ENCODE peak calls at places on chromosomes 13 and 19, in eight cellular contexts. A is fibroblast of gingiva; N is Right ventricle myocardium superior; L is COR-L47; Q is Caki2; T is amniotic stem cell; I is central memory CD4-positive, alpha-beta T cell; E is NCI-H748 treated with DMSO at 0.1 percent for 48 hours. P is an unnamed sample.

GRCh38 chr13:44331912-44332840 is 41.4 kb upstream of the SERP2 start:
- DNase-seq in A (peak; percentile 86), N (peak; percentile 71), L (peak; percentile 92), Q (no peak), T (peak; percentile 10), I (no peak), E (peak; percentile 17), P (peak; percentile 60)

GRCh38 chr13:33352023-33352422 is 66.5 kb upstream of the STARD13 start:
- DNase-seq in A (no peak), N (no peak), L (peak; percentile 30), Q (no peak), T (no peak), I (no peak), E (peak; percentile 73), P (no peak)

GRCh38 chr19:10270180-10270615 is 722 bp upstream of the ICAM1 start:
- DNase-seq in A (no peak), N (peak; percentile 89), L (no peak), Q (no peak), T (no peak), I (peak; percentile 68), E (no peak), P (no peak)

GRCh38 chr13:75550159-75550567 is 572 bp downstream of the UCHL3 start:
- DNase-seq in A (peak; percentile 40), N (no peak), L (peak; percentile 37), Q (peak; percentile 45), T (peak; percentile 75), I (no peak), E (peak; percentile 39), P (peak; percentile 40)

GRCh38 chr13:107170270-107170931 is 602.5 kb upstream of the ARGLU1 start:
- DNase-seq in A (no peak), N (no peak), L (no peak), Q (peak; percentile 4), T (no peak), I (no peak), E (no peak), P (no peak)

GRCh38 chr13:41384749-41385503 is 72.4 kb upstream of the RGCC start:
- DNase-seq in A (no peak), N (no peak), L (no peak), Q (no peak), T (no peak), I (no peak), E (no peak), P (no peak)

GRCh38 chr19:47230122-47230920 is 678 bp downstream of the BBC3 start:
- DNase-seq in A (peak; percentile 30), N (peak; percentile 80), L (no peak), Q (peak; percentile 61), T (no peak), I (peak; percentile 79), E (peak; percentile 18), P (no peak)

GRCh38 chr19:6161271-6161850 is 25.9 kb downstream of the ACSBG2 start:
- DNase-seq in A (no peak), N (peak; percentile 37), L (peak; percentile 12), Q (peak; percentile 6), T (no peak), I (peak; percentile 86), E (peak; percentile 10), P (no peak)

GRCh38 chr19:3982701-3983541 is 2.3 kb downstream of the EEF2 start:
- DNase-seq in A (peak; percentile 48), N (no peak), L (no peak), Q (no peak), T (peak; percentile 31), I (no peak), E (no peak), P (no peak)

GRCh38 chr19:16527971-16528521 is 14.2 kb downstream of the CHERP start:
- DNase-seq in A (no peak), N (no peak), L (no peak), Q (no peak), T (no peak), I (peak; percentile 19), E (no peak), P (no peak)

GRCh38 chr19:51131780-51132680 is 7.3 kb downstream of the SIGLEC9 start:
- DNase-seq in A (peak; percentile 21), N (peak; percentile 75), L (no peak), Q (no peak), T (no peak), I (peak; percentile 25), E (no peak), P (peak; percentile 21)

P was measured in HFF-Myc.